ENCODE peak calls at places on chromosome 22, in nine cellular contexts. C is heart right ventricle, Z is colonic mucosa, Y is endothelial cell of umbilical vein, U is tibial artery, M is A673, H is vagina, X is OCI-LY7, F is IMR-90. R is an unnamed sample. For H3K4me1, the result is how much of the 10 kb centered on the place peaks cover.

GRCh38 chr22:27545071-27545470 is 256.5 kb downstream of the MN1 start:
- DNase-seq in C (no peak), Z (no peak), Y (no peak), U (no peak), M (no peak), H (no peak), X (no peak), F (no peak), R (no peak)

GRCh38 chr22:29383740-29384139 is 4.6 kb downstream of the AP1B1 start:
- DNase-seq in C (no peak), Z (no peak), Y (no peak), U (peak), M (no peak), H (no peak), X (no peak), F (no peak), R (no peak)

GRCh38 chr22:45208696-45208992 is 32.0 kb downstream of the KIAA0930 start:
- DNase-seq in C (no peak), Z (no peak), Y (no peak), U (no peak), M (no peak), H (no peak), X (no peak), F (no peak), R (no peak)

GRCh38 chr22:24189249-24190158 is 8.2 kb downstream of the SUSD2 start:
- DNase-seq in C (peak), Z (peak), Y (peak), U (peak), M (peak), H (no peak), X (peak), F (peak), R (peak)

GRCh38 chr22:47337161-47337621 is 574.7 kb downstream of the TBC1D22A start:
- DNase-seq in C (no peak), Z (no peak), Y (peak), U (no peak), M (peak), H (peak), X (no peak), F (peak), R (no peak)

GRCh38 chr22:47420211-47420610 is 657.8 kb downstream of the TBC1D22A start:
- DNase-seq in C (no peak), Z (no peak), Y (no peak), U (no peak), M (no peak), H (no peak), X (no peak), F (no peak), R (no peak)

GRCh38 chr22:43375951-43376455 is 32.8 kb upstream of the SCUBE1 start:
- DNase-seq in C (no peak), Z (no peak), Y (no peak), U (no peak), M (no peak), H (no peak), X (no peak), F (peak), R (no peak)

GRCh38 chr22:44289429-44290171 is 23.2 kb downstream of the SHISAL1 start:
- DNase-seq in C (no peak), Z (no peak), Y (no peak), U (no peak), M (no peak), H (no peak), X (no peak), F (peak), R (no peak)

GRCh38 chr22:45316796-45317526 is 7.2 kb downstream of the FAM118A start:
- DNase-seq in C (no peak), Z (no peak), Y (no peak), U (no peak), M (no peak), H (no peak), X (no peak), F (no peak), R (no peak)

GRCh38 chr22:23394525-23395326 is 185.4 kb downstream of the IGLL1 start:
- DNase-seq in C (no peak), Z (no peak), Y (no peak), U (no peak), M (no peak), H (no peak), X (no peak), F (no peak), R (peak)

GRCh38 chr22:46462726-46463371 is 74.6 kb downstream of the CELSR1 start:
- DNase-seq in C (no peak), Z (no peak), Y (no peak), U (no peak), M (peak), H (no peak), X (no peak), F (peak), R (no peak)

GRCh38 chr22:31102441-31103081 is 4.8 kb downstream of the SELENOM start:
- DNase-seq in C (peak), Z (peak), Y (peak), U (peak), M (no peak), H (peak), X (no peak), F (peak), R (no peak)

GRCh38 chr22:24190159-24190540 is 8.9 kb downstream of the SUSD2 start:
- DNase-seq in C (no peak), Z (no peak), Y (no peak), U (peak), M (no peak), H (no peak), X (no peak), F (no peak), R (no peak)

GRCh38 chr22:30285846-30286200 is 3.5 kb downstream of the CASTOR1 start:
- DNase-seq in C (no peak), Z (no peak), Y (no peak), U (no peak), M (no peak), H (no peak), X (no peak), F (no peak), R (no peak)

GRCh38 chr22:46087816-46088277 is 62.5 kb upstream of the PPARA start:
- DNase-seq in C (peak), Z (peak), Y (peak), U (peak), M (peak), H (no peak), X (no peak), F (peak), R (peak)

GRCh38 chr22:12601870-12602779 is 2925.9 kb upstream of the OR11H1 start:
- DNase-seq in C (peak), Z (no peak), Y (no peak), U (peak), M (no peak), H (no peak), X (no peak), F (no peak), R (no peak)

GRCh38 chr22:47171441-47172221 is 409.2 kb downstream of the TBC1D22A start:
- DNase-seq in C (peak), Z (no peak), Y (no peak), U (peak), M (no peak), H (no peak), X (no peak), F (no peak), R (no peak)

GRCh38 chr22:43789452-43789851 is 22.7 kb downstream of the EFCAB6 start:
- DNase-seq in C (peak), Z (no peak), Y (no peak), U (no peak), M (peak), H (peak), X (no peak), F (peak), R (peak)

GRCh38 chr22:31870890-31871289 is 73.4 kb upstream of the YWHAH start:
- DNase-seq in C (no peak), Z (no peak), Y (peak), U (no peak), M (no peak), H (no peak), X (no peak), F (peak), R (no peak)

GRCh38 chr22:26464312-26464711 is 19.3 kb downstream of the HPS4 start:
- DNase-seq in C (no peak), Z (no peak), Y (peak), U (peak), M (no peak), H (no peak), X (no peak), F (no peak), R (no peak)

GRCh38 chr22:22710719-22711531 is 66.5 kb downstream of the GGTLC2 start:
- DNase-seq in C (peak), Z (peak), Y (peak), U (peak), M (peak), H (peak), X (peak), F (peak), R (peak)

GRCh38 chr22:47600281-47600680 is 837.8 kb downstream of the TBC1D22A start:
- DNase-seq in C (no peak), Z (no peak), Y (no peak), U (no peak), M (no peak), H (no peak), X (no peak), F (no peak), R (no peak)

GRCh38 chr22:45644714-45645113 is 26.9 kb upstream of the ATXN10 start:
- DNase-seq in C (no peak), Z (no peak), Y (no peak), U (no peak), M (no peak), H (no peak), X (no peak), F (no peak), R (no peak)

GRCh38 chr22:46514592-46515207 is 22.7 kb downstream of the CELSR1 start:
- DNase-seq in C (no peak), Z (no peak), Y (no peak), U (no peak), M (no peak), H (no peak), X (no peak), F (peak), R (no peak)

GRCh38 chr22:28034760-28035401 is 115.8 kb upstream of the PITPNB start:
- DNase-seq in C (peak), Z (peak), Y (peak), U (peak), M (peak), H (peak), X (no peak), F (peak), R (peak)

GRCh38 chr22:45731041-45731797 is 59.6 kb downstream of the ATXN10 start:
- DNase-seq in C (no peak), Z (peak), Y (no peak), U (no peak), M (no peak), H (no peak), X (no peak), F (peak), R (no peak)

GRCh38 chr22:25069758-25070461 is 117.4 kb downstream of the KIAA1671 start:
- DNase-seq in C (no peak), Z (no peak), Y (peak), U (peak), M (no peak), H (no peak), X (no peak), F (no peak), R (peak)

GRCh38 chr22:30968015-30968923 is at the start of gene MORC2:
- DNase-seq in C (no peak), Z (peak), Y (no peak), U (no peak), M (no peak), H (peak), X (no peak), F (peak), R (no peak)

GRCh38 chr22:23222875-23223565 is 42.7 kb downstream of the BCR start:
- DNase-seq in C (no peak), Z (no peak), Y (no peak), U (no peak), M (no peak), H (no peak), X (no peak), F (no peak), R (no peak)

GRCh38 chr22:44901301-44901700 is 108.5 kb downstream of the PHF21B start:
- DNase-seq in C (no peak), Z (no peak), Y (no peak), U (no peak), M (no peak), H (no peak), X (peak), F (peak), R (no peak)

GRCh38 chr22:24417901-24418641 is 9.3 kb upstream of the ADORA2A start:
- DNase-seq in C (no peak), Z (no peak), Y (no peak), U (no peak), M (no peak), H (no peak), X (no peak), F (peak), R (no peak)

GRCh38 chr22:27462190-27462589 is 339.4 kb downstream of the MN1 start:
- DNase-seq in C (no peak), Z (no peak), Y (no peak), U (no peak), M (no peak), H (no peak), X (no peak), F (no peak), R (no peak)

GRCh38 chr22:31350410-31350863 is 4.3 kb upstream of the PATZ1 start:
- DNase-seq in C (no peak), Z (peak), Y (no peak), U (no peak), M (peak), H (no peak), X (no peak), F (no peak), R (peak)

GRCh38 chr22:19152942-19153883 is 3.1 kb upstream of the GSC2 start:
- DNase-seq in C (no peak), Z (no peak), Y (no peak), U (no peak), M (no peak), H (no peak), X (no peak), F (no peak), R (no peak)

GRCh38 chr22:29695129-29695926 is 24.5 kb upstream of the CABP7 start:
- DNase-seq in C (no peak), Z (no peak), Y (no peak), U (no peak), M (peak), H (no peak), X (no peak), F (no peak), R (peak)

GRCh38 chr22:50167689-50168489 is 2.6 kb upstream of the PANX2 start:
- DNase-seq in C (no peak), Z (no peak), Y (no peak), U (no peak), M (no peak), H (no peak), X (no peak), F (no peak), R (peak)

GRCh38 chr22:50170453-50171318 is at the start of gene PANX2:
- DNase-seq in C (no peak), Z (no peak), Y (no peak), U (no peak), M (no peak), H (no peak), X (no peak), F (no peak), R (peak)

GRCh38 chr22:50169181-50169759 is 1.3 kb upstream of the PANX2 start:
- DNase-seq in C (no peak), Z (no peak), Y (no peak), U (no peak), M (no peak), H (no peak), X (no peak), F (no peak), R (peak)

GRCh38 chr22:50171319-50171964 is 911 bp downstream of the PANX2 start:
- DNase-seq in C (no peak), Z (no peak), Y (no peak), U (no peak), M (no peak), H (no peak), X (no peak), F (no peak), R (peak)

GRCh38 chr22:50169774-50170341 is 673 bp upstream of the PANX2 start:
- DNase-seq in C (no peak), Z (no peak), Y (no peak), U (no peak), M (peak), H (no peak), X (no peak), F (no peak), R (peak)
- TF ChIP-seq CTCF in C (no peak), Z (no peak), Y (no peak), U (no peak), M (no peak), H (no peak), X (no peak), F (no peak), R (no peak)

GRCh38 chr22:36374603-36375024 is 13.2 kb downstream of the MYH9 start:
- DNase-seq in C (no peak), Z (no peak), Y (peak), U (peak), M (no peak), H (no peak), X (no peak), F (peak), R (no peak)
- H3K4me1 ChIP-seq in C (half or more), Z (under half), Y (half or more), U (half or more), M (under half), H (half or more), X (half or more), F (half or more), R (under half)

DNA sequence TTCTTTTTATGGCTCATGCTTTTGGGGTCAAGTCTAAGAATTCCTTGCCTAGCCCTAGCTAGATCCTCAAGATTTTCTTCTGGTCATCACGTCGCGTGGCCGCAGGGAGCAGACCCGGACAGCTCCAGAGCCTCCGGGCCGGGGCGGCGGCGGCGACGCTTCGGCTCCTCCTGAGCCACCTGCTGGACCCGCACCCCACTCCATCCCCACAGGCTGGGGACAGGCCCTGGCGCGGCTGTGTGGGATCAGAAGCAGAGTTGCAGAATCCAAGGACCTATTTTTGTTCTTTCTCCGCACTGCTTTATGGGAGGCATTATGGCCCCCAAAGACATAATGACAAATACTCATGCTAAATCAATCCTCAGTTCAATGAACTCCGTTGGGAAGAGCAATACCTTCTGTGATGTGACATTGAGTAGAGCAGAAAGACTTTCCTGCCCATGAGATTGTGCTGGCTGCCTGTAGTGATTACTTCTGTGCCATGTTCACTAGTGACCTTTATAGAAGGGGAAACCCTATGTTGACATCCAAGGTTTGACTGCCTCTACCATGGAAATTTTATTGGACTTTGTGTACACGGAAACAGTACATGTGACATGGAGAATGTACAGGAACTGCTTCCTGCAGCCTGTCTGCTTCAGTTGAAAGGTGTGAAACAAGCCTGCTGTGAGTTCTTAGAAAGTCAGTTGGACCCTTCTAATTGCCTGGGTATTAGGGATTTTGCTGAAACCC is 12.4 kb upstream of the SCARF2 start:
- DNase-seq in C (no peak), Z (no peak), Y (no peak), U (no peak), M (no peak), H (no peak), X (no peak), F (no peak), R (no peak)
- H3K4me3 ChIP-seq in C (no peak), Z (no peak), Y (no peak), U (no peak), M (no peak), H (no peak), X (no peak), F (no peak), R (no peak)

GRCh38 chr22:41947181-41948080 is 479 bp upstream of the CENPM start:
- DNase-seq in C (no peak), Z (no peak), Y (no peak), U (no peak), M (no peak), H (no peak), X (peak), F (no peak), R (no peak)

GRCh38 chr22:41949297-41949965 is 2.5 kb upstream of the CENPM start:
- DNase-seq in C (no peak), Z (no peak), Y (no peak), U (no peak), M (no peak), H (no peak), X (peak), F (no peak), R (no peak)

GRCh38 chr22:41952713-41953112 is 763 bp downstream of the SMIM45 start:
- DNase-seq in C (no peak), Z (no peak), Y (no peak), U (no peak), M (no peak), H (no peak), X (no peak), F (no peak), R (no peak)

GRCh38 chr22:41948142-41948541 is 1.2 kb upstream of the CENPM start:
- DNase-seq in C (no peak), Z (no peak), Y (no peak), U (no peak), M (no peak), H (no peak), X (no peak), F (no peak), R (no peak)

DNA sequence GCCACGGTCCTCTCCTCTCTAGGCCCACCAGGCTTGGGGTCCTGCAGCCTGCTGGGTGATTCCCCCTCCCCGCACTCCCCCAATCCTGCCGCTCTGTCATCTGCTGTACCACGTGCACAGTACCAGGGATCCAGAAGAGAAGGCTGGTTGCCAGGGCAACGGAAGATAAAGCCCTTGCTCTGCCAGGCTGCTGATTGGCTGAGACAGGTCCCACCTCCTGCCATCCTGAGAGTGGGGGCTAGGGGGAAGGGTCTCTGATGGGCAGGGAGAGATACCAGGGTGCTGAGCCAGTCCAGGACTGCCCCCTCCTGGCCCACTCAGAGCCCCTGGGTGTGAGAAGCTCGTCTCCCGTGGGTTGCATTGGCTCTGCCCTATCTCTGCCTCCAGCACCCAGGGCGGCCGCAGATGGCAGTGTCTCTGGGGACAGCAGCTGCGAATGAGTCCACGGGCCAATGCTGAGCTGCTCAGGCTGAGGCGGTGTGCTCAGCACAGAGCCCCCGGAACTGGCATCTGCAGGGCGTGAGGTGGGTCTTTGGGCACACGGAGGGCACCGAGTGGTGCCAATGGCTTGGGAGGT is at the start of gene SMIM45:
- DNase-seq in C (no peak), Z (no peak), Y (no peak), U (no peak), M (peak), H (no peak), X (peak), F (no peak), R (peak)
- TF ChIP-seq CTCF in C (no peak), Z (no peak), Y (no peak), U (no peak), M (no peak), H (no peak), X (peak), F (no peak), R (peak)

DNA sequence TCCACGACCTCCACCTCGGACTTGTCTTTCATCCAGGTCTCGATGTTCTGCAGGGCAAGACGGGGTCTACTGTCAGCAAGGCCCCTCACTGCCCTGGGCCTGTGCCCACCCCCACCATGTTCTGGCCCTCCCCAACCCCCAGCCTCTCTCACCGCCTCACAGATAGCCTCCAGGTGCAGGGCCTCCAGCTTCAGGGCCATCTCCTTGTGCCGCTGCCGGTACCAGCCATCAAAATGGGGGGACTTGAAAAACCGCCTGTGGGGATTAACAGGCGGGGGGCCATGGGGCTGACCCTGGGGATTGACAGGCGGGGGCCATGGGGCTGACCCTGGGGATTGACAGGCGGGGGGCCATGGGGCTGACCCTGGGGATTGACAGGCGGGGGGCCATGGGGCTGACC is 4.9 kb upstream of the PLXNB2 start:
- DNase-seq in C (no peak), Z (no peak), Y (no peak), U (no peak), M (no peak), H (no peak), X (no peak), F (no peak), R (no peak)
- H3K4me1 ChIP-seq in C (under half), Z (under half), Y (under half), U (under half), M (under half), H (under half), X (half or more), F (under half), R (under half)

GRCh38 chr22:38310518-38311330 is 6.5 kb downstream of the CSNK1E start:
- DNase-seq in C (peak), Z (no peak), Y (no peak), U (peak), M (no peak), H (no peak), X (no peak), F (no peak), R (peak)
- H3K4me3 ChIP-seq in C (no peak), Z (no peak), Y (no peak), U (no peak), M (no peak), H (no peak), X (no peak), F (no peak), R (no peak)

R was measured in BE2C.